ENCODE peak calls at places on chromosomes 11 and 22, in five cellular contexts. I is RCC 7860, G is GOT3, Y is kidney tubule cell, U is fibroblast of the aortic adventitia. A is an unnamed sample.

GRCh38 chr11:13169709-13170108 is 107.9 kb upstream of the BMAL1 start:
- DNase-seq in G (no peak), I (peak; percentile 59), Y (peak; percentile 78), U (peak; percentile 95), A (peak; percentile 76)

GRCh38 chr11:13962562-13963168 is at the start of gene SPON1:
- DNase-seq in I (no peak), G (no peak), U (peak; percentile 13), Y (peak; percentile 57), A (no peak)

GRCh38 chr22:42820075-42820763 is 36.9 kb downstream of the ARFGAP3 start:
- DNase-seq in U (peak; percentile 90), Y (peak; percentile 67), G (no peak), I (no peak), A (peak; percentile 47)

GRCh38 chr11:134155456-134155855 is 68.3 kb downstream of the NCAPD3 start:
- DNase-seq in G (no peak), U (no peak), Y (no peak), I (no peak), A (no peak)

GRCh38 chr22:16958475-16958874 is 49.5 kb downstream of the GAB4 start:
- DNase-seq in I (no peak), G (no peak), U (no peak), Y (no peak), A (no peak)

GRCh38 chr11:134987223-134987768 is 575.3 kb upstream of the B3GAT1 start:
- DNase-seq in G (no peak), I (no peak), U (no peak), Y (no peak), A (no peak)

GRCh38 chr11:27004103-27004502 is 10.2 kb downstream of the FIBIN start:
- DNase-seq in I (no peak), G (no peak), U (no peak), Y (no peak), A (no peak)

GRCh38 chr11:36010010-36010740 is 66.3 kb downstream of the LDLRAD3 start:
- DNase-seq in U (peak; percentile 37), I (no peak), Y (peak; percentile 9), G (no peak), A (peak; percentile 59)

GRCh38 chr11:117071344-117071787 is 26.9 kb downstream of the SIK3 start:
- DNase-seq in G (no peak), I (peak; percentile 82), Y (peak; percentile 68), U (no peak), A (peak; percentile 15)

GRCh38 chr11:81071641-81072040 is 1630.8 kb upstream of the TENM4 start:
- DNase-seq in G (no peak), U (no peak), Y (peak; percentile 10), I (no peak), A (no peak)

GRCh38 chr22:26367402-26368245 is 61.4 kb upstream of the ASPHD2 start:
- DNase-seq in I (no peak), Y (peak; percentile 55), U (peak; percentile 58), G (no peak), A (peak; percentile 7)

GRCh38 chr11:67641302-67642147 is 2.0 kb upstream of the TBX10 start:
- DNase-seq in G (no peak), Y (no peak), U (no peak), I (no peak), A (no peak)

GRCh38 chr11:119509277-119509841 is 86.4 kb upstream of the THY1 start:
- DNase-seq in G (no peak), Y (no peak), I (peak; percentile 5), U (peak; percentile 91), A (no peak)

GRCh38 chr11:33448461-33449130 is 191.4 kb downstream of the HIPK3 start:
- DNase-seq in I (no peak), G (no peak), Y (no peak), U (peak; percentile 32), A (no peak)

GRCh38 chr11:72975778-72976520 is 161.7 kb downstream of the ATG16L2 start:
- DNase-seq in Y (no peak), U (peak; percentile 96), I (peak; percentile 20), G (no peak), A (peak; percentile 35)

GRCh38 chr22:40728731-40729189 is 49.5 kb downstream of the MCHR1 start:
- DNase-seq in U (peak; percentile 37), I (no peak), G (no peak), Y (peak; percentile 42), A (no peak)

GRCh38 chr22:30000566-30000965 is 79.7 kb upstream of the HORMAD2 start:
- DNase-seq in I (peak; percentile 10), G (no peak), Y (peak; percentile 48), U (peak; percentile 11), A (no peak)

GRCh38 chr11:63907808-63908530 is 9.0 kb downstream of the RCOR2 start:
- DNase-seq in U (no peak), G (no peak), I (no peak), Y (no peak), A (no peak)

GRCh38 chr11:88484873-88485621 is 147.5 kb upstream of the CTSC start:
- DNase-seq in I (peak; percentile 46), U (peak; percentile 37), Y (peak; percentile 57), G (no peak), A (no peak)

GRCh38 chr11:2975594-2975993 is 16.5 kb downstream of the NAP1L4 start:
- DNase-seq in I (peak; percentile 13), Y (peak; percentile 30), U (peak; percentile 32), G (no peak), A (no peak)

GRCh38 chr11:102237096-102237735 is 80.1 kb upstream of the BIRC3 start:
- DNase-seq in G (no peak), U (peak; percentile 34), I (peak; percentile 54), Y (peak; percentile 66), A (no peak)

GRCh38 chr11:68841718-68842426 is at the start of gene CPT1A:
- DNase-seq in U (peak; percentile 64), Y (peak; percentile 66), G (no peak), I (peak; percentile 19), A (no peak)

GRCh38 chr11:59668188-59668949 is 468 bp downstream of the PATL1 start:
- DNase-seq in U (peak; percentile 43), G (no peak), Y (peak; percentile 71), I (peak; percentile 24), A (no peak)

GRCh38 chr11:69051381-69052342 is 2.9 kb downstream of the TPCN2 start:
- DNase-seq in I (no peak), U (no peak), Y (no peak), G (no peak), A (no peak)

GRCh38 chr11:9231848-9232177 is 33.3 kb downstream of the DENND5A start:
- DNase-seq in I (no peak), U (peak; percentile 80), Y (no peak), G (no peak), A (peak; percentile 44)

GRCh38 chr11:43987384-43988039 is 45.1 kb downstream of the C11orf96 start:
- DNase-seq in I (peak; percentile 80), Y (peak; percentile 89), G (peak; percentile 69), U (peak; percentile 98), A (peak; percentile 55)